ENCODE peak calls at places on chromosomes 7 and 10, in four cellular contexts. X is H1, I is IMR-90, Z is H9. G is an unnamed sample.

GRCh38 chr7:22356855-22357310 is at the start of gene RAPGEF5:
- DNase-seq in Z (peak; percentile 60), X (no peak), I (no peak), G (peak; percentile 37)

GRCh38 chr7:75546272-75547015 is 54.3 kb downstream of the SPDYE5 start:
- DNase-seq in X (no peak), Z (no peak), I (no peak), G (peak; percentile 90)

GRCh38 chr10:103700436-103700715 is 155.0 kb downstream of the SH3PXD2A start:
- DNase-seq in I (no peak), Z (no peak), X (no peak), G (no peak)

GRCh38 chr7:151399906-151400305 is 9.9 kb downstream of the WDR86 start:
- DNase-seq in Z (no peak), I (no peak), X (no peak), G (no peak)

GRCh38 chr10:120962386-120963052 is 111.4 kb downstream of the WDR11 start:
- DNase-seq in I (no peak), X (no peak), Z (no peak), G (no peak)

GRCh38 chr7:4787541-4787940 is 12.1 kb downstream of the AP5Z1 start:
- DNase-seq in X (no peak), Z (peak; percentile 20), I (no peak), G (no peak)

GRCh38 chr7:141225916-141226618 is 152.2 kb downstream of the TMEM178B start:
- DNase-seq in Z (no peak), X (no peak), I (no peak), G (no peak)

GRCh38 chr10:75466886-75467285 is 35.5 kb downstream of the LRMDA start:
- DNase-seq in Z (no peak), I (no peak), X (no peak), G (no peak)

GRCh38 chr7:47710201-47710935 is 128.5 kb upstream of the TNS3 start:
- DNase-seq in X (no peak), I (peak; percentile 45), Z (no peak), G (no peak)

GRCh38 chr10:113450046-113450445 is 102.8 kb upstream of the HABP2 start:
- DNase-seq in X (no peak), I (no peak), Z (no peak), G (no peak)

GRCh38 chr10:79170226-79170752 is 101.5 kb downstream of the ZMIZ1 start:
- DNase-seq in I (no peak), X (no peak), Z (no peak), G (no peak)

GRCh38 chr7:17917842-17918241 is 22.5 kb downstream of the SNX13 start:
- DNase-seq in I (no peak), Z (no peak), X (no peak), G (no peak)

GRCh38 chr10:52895066-52895465 is 122.5 kb upstream of the MBL2 start:
- DNase-seq in I (no peak), Z (no peak), X (no peak), G (no peak)

GRCh38 chr7:38105874-38106483 is 72.1 kb upstream of the STARD3NL start:
- DNase-seq in Z (no peak), I (peak; percentile 49), X (no peak), G (peak; percentile 49)

GRCh38 chr7:16812542-16813231 is 7.9 kb upstream of the AGR2 start:
- DNase-seq in X (no peak), I (no peak), Z (no peak), G (no peak)

GRCh38 chr10:25232229-25232628 is 57.4 kb downstream of the GPR158 start:
- DNase-seq in I (no peak), X (no peak), Z (no peak), G (no peak)

GRCh38 chr7:148253629-148254028 is 336.9 kb upstream of the C7orf33 start:
- DNase-seq in Z (no peak), X (no peak), I (no peak), G (no peak)

GRCh38 chr10:118729641-118730258 is 25.0 kb downstream of the CACUL1 start:
- DNase-seq in X (no peak), I (no peak), Z (no peak), G (no peak)

GRCh38 chr7:35723011-35723410 is 28.1 kb upstream of the HERPUD2 start:
- DNase-seq in X (no peak), Z (no peak), I (peak; percentile 54), G (no peak)

GRCh38 chr7:46772740-46773139 is 809.2 kb downstream of the TNS3 start:
- DNase-seq in I (no peak), Z (no peak), X (no peak), G (no peak)

GRCh38 chr7:1218541-1219165 is 14.0 kb upstream of the UNCX start:
- DNase-seq in Z (no peak), I (no peak), X (no peak), G (no peak)

DNA sequence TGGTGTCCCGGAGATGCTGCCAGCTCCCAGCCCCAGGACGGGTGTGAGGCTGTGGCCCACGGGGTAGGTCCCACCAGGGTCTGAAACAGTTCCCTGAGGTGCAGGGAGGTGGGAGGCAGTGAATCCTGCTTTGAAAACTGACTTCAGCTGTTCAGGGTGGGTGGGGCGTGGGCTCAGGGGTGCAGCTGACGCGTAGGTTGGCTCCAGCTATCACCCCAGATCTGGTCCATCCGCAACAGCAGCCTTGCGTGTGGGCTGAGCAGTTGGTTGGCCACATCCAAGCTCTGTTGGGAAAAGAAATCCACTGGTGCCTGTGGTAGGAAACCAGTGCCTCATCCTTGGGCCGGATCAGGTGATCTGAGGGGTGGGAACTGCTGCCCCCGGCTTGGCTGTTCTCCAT is 15.6 kb upstream of the FAM20C start:
- DNase-seq in Z (no peak), I (no peak), X (no peak), G (no peak)
- H3K56ac ChIP-seq in Z (no peak overlapping the region), I (no peak overlapping the region), X (no peak overlapping the region), G (no peak overlapping the region)

DNA sequence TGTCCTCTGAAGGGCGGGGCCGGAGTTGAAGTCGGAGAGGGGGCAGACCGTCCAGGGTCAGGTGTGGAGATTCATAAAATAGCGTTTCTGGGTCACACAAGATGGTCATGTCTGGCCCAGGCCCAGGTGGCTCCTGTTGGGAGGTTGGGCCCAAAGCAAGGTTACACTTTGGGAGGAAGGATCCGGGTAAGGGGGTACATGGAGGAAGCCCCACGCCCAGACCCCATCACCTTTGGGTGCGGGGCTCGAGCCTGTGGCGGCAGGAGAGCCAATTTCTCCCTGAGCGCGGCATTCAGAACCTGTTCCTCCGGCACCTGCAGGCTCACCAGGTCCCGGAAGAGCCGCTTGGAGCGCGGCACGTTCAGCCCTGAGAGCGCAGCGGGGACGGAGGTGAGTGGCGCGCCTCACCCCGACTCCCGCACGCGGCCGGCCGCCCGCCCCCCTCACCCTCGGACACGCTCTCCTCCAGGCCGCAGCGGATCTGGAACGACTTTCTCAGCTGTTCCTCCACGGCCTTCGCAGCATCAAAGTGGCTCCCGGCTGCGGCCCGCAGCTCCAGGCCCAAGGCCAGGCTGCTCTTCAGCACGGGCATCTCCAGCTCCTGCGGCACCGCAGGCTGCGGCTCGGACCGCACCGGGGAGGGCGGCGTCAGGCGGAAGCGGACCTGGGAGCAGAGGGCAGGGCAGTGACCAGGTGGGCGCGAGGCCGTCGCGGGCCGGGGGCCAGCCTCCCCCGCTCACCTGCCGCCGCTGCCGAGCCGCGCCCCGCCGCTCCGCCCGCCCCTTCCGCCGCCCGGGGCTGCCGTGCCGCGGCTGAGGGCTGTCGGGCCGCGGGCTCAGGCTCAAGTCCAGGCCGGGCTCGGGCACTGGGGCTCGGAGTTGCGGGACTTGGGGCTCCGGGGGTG is 644 bp downstream of the PPP1R35 start:
- DNase-seq in Z (peak; percentile 45), I (no peak), X (no peak), G (peak; percentile 54)
- H2BK15ac ChIP-seq in Z (no peak overlapping the region), I (no peak overlapping the region), X (no peak overlapping the region), G (no peak overlapping the region)

DNA sequence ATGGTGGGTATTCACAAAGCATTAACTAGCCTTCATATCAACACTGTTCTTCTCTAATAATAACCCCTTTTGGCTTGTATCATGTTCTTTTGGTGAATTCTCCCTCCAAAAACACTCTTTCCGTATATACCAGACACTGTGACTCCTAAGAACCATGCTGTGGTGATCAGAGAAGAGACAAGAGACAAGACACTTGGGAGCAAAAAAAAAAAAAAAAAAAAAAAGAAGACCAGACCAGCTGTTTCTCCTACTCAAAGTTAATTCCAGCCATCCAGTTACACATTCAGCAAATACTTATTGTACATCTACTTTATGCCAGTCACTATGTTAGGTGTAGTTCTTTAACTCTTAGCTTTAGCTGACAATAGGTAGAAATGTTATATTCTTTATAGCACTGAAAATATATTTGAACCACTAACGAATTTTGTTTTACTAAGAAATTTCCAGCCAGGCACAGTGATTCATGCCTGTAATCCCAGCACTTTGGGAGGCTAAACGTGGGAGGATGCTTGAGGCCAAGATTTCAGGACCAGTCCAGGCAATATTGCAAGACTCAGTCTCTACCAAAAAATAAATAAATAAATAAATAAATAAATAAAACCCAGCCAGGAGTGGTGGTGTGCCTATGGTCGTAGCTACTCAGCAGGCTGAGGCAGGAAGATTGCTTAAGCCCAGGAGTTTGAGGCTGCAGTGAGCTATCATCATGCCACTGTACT is 40.0 kb downstream of the PIP4K2A start:
- DNase-seq in X (no peak), I (peak; percentile 5), Z (no peak), G (no peak)
- H3K56ac ChIP-seq in X (no peak overlapping the region), I (no peak overlapping the region), Z (no peak overlapping the region), G (no peak overlapping the region)

GRCh38 chr10:30435068-30435422 is 1.1 kb downstream of the MAP3K8 start:
- DNase-seq in Z (no peak), X (no peak), I (peak; percentile 52), G (peak; percentile 57)
- H2BK15ac ChIP-seq in Z (no peak overlapping the region), X (no peak overlapping the region), I (no peak overlapping the region), G (no peak overlapping the region)

GRCh38 chr7:33769930-33770329 is 135.4 kb upstream of the BMPER start:
- DNase-seq in I (no peak), Z (no peak), X (no peak), G (no peak)
- H3K56ac ChIP-seq in I (no peak overlapping the region), Z (no peak overlapping the region), X (no peak overlapping the region), G (no peak overlapping the region)

DNA sequence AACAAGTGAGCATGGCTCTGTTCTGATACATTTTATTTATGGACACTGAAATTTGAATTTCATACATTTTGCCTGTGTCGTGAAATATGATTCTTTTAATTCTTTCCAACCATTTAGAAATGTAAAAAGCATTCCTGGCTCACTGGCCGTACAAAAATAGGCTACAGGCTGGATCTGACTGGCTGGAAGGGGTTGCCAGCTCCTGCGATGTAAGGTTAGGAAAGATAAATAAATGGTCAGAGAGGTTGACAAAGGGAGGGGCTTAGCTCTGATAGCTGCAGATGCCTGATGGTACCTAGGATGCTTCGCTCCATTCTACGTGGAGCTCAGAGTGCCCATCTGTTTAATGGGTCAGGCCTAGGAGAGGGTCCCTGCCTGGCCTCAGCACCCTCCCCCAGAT is 3.4 kb downstream of the ADCYAP1R1 start:
- DNase-seq in Z (no peak), I (no peak), X (no peak), G (no peak)
- H2BK15ac ChIP-seq in Z (no peak overlapping the region), I (no peak overlapping the region), X (no peak overlapping the region), G (no peak overlapping the region)

GRCh38 chr10:43963379-43963778 is 314.7 kb upstream of the ZNF32 start:
- DNase-seq in Z (no peak), X (no peak), I (no peak), G (no peak)
- H3K56ac ChIP-seq in Z (no peak overlapping the region), X (no peak overlapping the region), I (no peak overlapping the region), G (no peak overlapping the region)

GRCh38 chr10:11046766-11047165 is 29.1 kb downstream of the CELF2 start:
- DNase-seq in I (no peak), Z (no peak), X (no peak), G (no peak)

GRCh38 chr10:11049772-11050171 is 32.1 kb downstream of the CELF2 start:
- DNase-seq in X (no peak), I (no peak), Z (no peak), G (no peak)

GRCh38 chr10:11051001-11051324 is 33.3 kb downstream of the CELF2 start:
- DNase-seq in Z (no peak), I (no peak), X (no peak), G (no peak)

GRCh38 chr10:11048707-11049296 is 31.1 kb downstream of the CELF2 start:
- DNase-seq in X (no peak), I (no peak), Z (no peak), G (no peak)

GRCh38 chr10:11050301-11051000 is 32.8 kb downstream of the CELF2 start:
- DNase-seq in I (no peak), Z (no peak), X (no peak), G (no peak)
- H2BK15ac ChIP-seq in I (no peak overlapping the region), Z (no peak overlapping the region), X (no peak overlapping the region), G (no peak overlapping the region)

G was measured in mesendoderm.